ENCODE peak calls at places on chromosomes 3 and 15, in nine cellular contexts. Y, W, D, X, U, V, J, A and T are unnamed samples.

GRCh38 chr15:48984811-48985352 is 21.2 kb upstream of the SHC4 start:
- DNase-seq in A (no peak), U (no peak), Y (no peak), D (no peak), V (no peak), J (no peak), X (no peak), W (no peak), T (no peak)

GRCh38 chr15:85999658-86000057 is 80.0 kb upstream of the AGBL1 start:
- DNase-seq in V (no peak), D (no peak), U (no peak), A (no peak), W (no peak), Y (no peak), J (no peak), X (no peak), T (no peak)

GRCh38 chr15:38058596-38059075 is 124.2 kb downstream of the TMCO5A start:
- DNase-seq in J (no peak), X (no peak), D (no peak), W (no peak), A (no peak), Y (peak), V (peak), U (no peak), T (no peak)

GRCh38 chr15:55546718-55547117 is 38.7 kb upstream of the DNAAF4 start:
- DNase-seq in W (peak), U (no peak), Y (no peak), V (no peak), A (no peak), X (no peak), D (no peak), J (no peak), T (no peak)

GRCh38 chr3:119352863-119353527 is 58.8 kb downstream of the ARHGAP31 start:
- DNase-seq in V (no peak), A (no peak), D (no peak), X (peak), W (peak), U (no peak), Y (no peak), J (peak), T (no peak)

GRCh38 chr3:69032137-69032536 is 18.7 kb upstream of the EOGT start:
- DNase-seq in U (no peak), A (no peak), J (no peak), Y (no peak), X (no peak), D (no peak), W (peak), V (no peak), T (no peak)

GRCh38 chr3:153244961-153245360 is 82.9 kb downstream of the RAP2B start:
- DNase-seq in J (no peak), A (no peak), D (no peak), W (peak), X (no peak), V (no peak), U (no peak), Y (no peak), T (no peak)

GRCh38 chr3:170978335-170978745 is 48.2 kb downstream of the SLC2A2 start:
- DNase-seq in V (peak), W (no peak), Y (no peak), X (no peak), U (no peak), A (no peak), D (no peak), J (no peak), T (no peak)

GRCh38 chr15:28094732-28095521 is 4.2 kb downstream of the OCA2 start:
- DNase-seq in X (peak), U (peak), A (peak), J (no peak), Y (peak), W (no peak), V (no peak), D (no peak), T (peak)

GRCh38 chr15:90530250-90531051 is 728 bp downstream of the CRTC3 start:
- DNase-seq in D (peak), A (peak), V (no peak), U (peak), X (peak), W (peak), J (no peak), Y (peak), T (peak)

GRCh38 chr3:51982352-51982837 is 940 bp upstream of the ACY1 start:
- DNase-seq in X (peak), W (peak), J (no peak), A (peak), V (peak), U (peak), Y (peak), D (no peak), T (no peak)

GRCh38 chr3:152232679-152233078 is 36.0 kb upstream of the MBNL1 start:
- DNase-seq in Y (no peak), U (no peak), J (no peak), A (no peak), V (no peak), W (peak), D (no peak), X (no peak), T (no peak)

GRCh38 chr3:71110531-71111222 is 472.9 kb downstream of the FOXP1 start:
- DNase-seq in W (no peak), D (no peak), X (no peak), Y (no peak), V (no peak), J (no peak), U (no peak), A (no peak), T (no peak)

GRCh38 chr15:63938486-63939061 is 104.8 kb upstream of the HERC1 start:
- DNase-seq in U (no peak), J (no peak), D (no peak), W (no peak), A (no peak), Y (no peak), V (no peak), X (no peak), T (no peak)

GRCh38 chr15:100760357-100760903 is 119.2 kb upstream of the ALDH1A3 start:
- DNase-seq in D (no peak), A (no peak), U (no peak), J (no peak), X (no peak), W (peak), V (no peak), Y (no peak), T (no peak)

GRCh38 chr15:25693321-25694237 is 169.5 kb downstream of the ATP10A start:
- DNase-seq in W (no peak), J (no peak), V (no peak), A (no peak), U (no peak), Y (peak), X (peak), D (peak), T (no peak)

GRCh38 chr3:59254433-59254832 is 204.6 kb upstream of the CFAP20DC start:
- DNase-seq in A (no peak), V (no peak), Y (no peak), W (no peak), J (no peak), D (no peak), U (no peak), X (no peak), T (no peak)

GRCh38 chr3:14267976-14268375 is 89.4 kb downstream of the LSM3 start:
- DNase-seq in Y (no peak), J (no peak), U (no peak), V (no peak), W (peak), X (no peak), A (no peak), D (no peak), T (no peak)

GRCh38 chr3:153090973-153091372 is 71.1 kb upstream of the RAP2B start:
- DNase-seq in A (no peak), W (no peak), Y (peak), J (no peak), X (no peak), D (no peak), U (no peak), V (no peak), T (no peak)

GRCh38 chr15:68590721-68591389 is 12.1 kb downstream of the CORO2B start:
- DNase-seq in X (no peak), V (no peak), D (no peak), W (no peak), J (no peak), U (no peak), A (no peak), Y (no peak), T (no peak)

GRCh38 chr15:67937153-67937761 is 97.4 kb upstream of the RNU6-1 start:
- DNase-seq in Y (no peak), A (no peak), D (no peak), W (peak), J (no peak), V (no peak), X (no peak), U (no peak), T (no peak)

GRCh38 chr3:37701729-37702128 is 160.0 kb upstream of the CTDSPL start:
- DNase-seq in U (no peak), A (no peak), W (no peak), V (no peak), Y (no peak), J (no peak), X (no peak), D (no peak), T (no peak)

GRCh38 chr15:94346272-94346671 is 114.9 kb downstream of the MCTP2 start:
- DNase-seq in J (no peak), U (no peak), V (no peak), W (no peak), Y (no peak), D (no peak), X (no peak), A (no peak), T (no peak)

GRCh38 chr3:119898478-119899177 is 116.7 kb downstream of the NR1I2 start:
- DNase-seq in U (no peak), Y (no peak), J (no peak), D (no peak), X (no peak), W (peak), V (peak), A (no peak), T (no peak)

GRCh38 chr15:89785771-89786135 is 9.6 kb downstream of the MESP2 start:
- DNase-seq in W (no peak), U (no peak), X (no peak), A (no peak), Y (no peak), D (no peak), V (no peak), J (no peak), T (no peak)

GRCh38 chr3:139110072-139110830 is 65.6 kb upstream of the PRR23C start:
- DNase-seq in U (no peak), Y (no peak), D (peak), V (no peak), X (no peak), J (no peak), A (peak), W (no peak), T (no peak)

GRCh38 chr3:128226794-128227399 is 73.6 kb downstream of the EEFSEC start:
- DNase-seq in W (peak), X (peak), Y (peak), U (no peak), V (no peak), D (no peak), J (no peak), A (no peak), T (no peak)

GRCh38 chr3:111073186-111073585 is 1.6 kb downstream of the NECTIN3 start:
- DNase-seq in V (no peak), W (peak), Y (no peak), D (no peak), J (no peak), U (no peak), A (no peak), X (peak), T (no peak)

GRCh38 chr3:20096135-20096685 is 56.0 kb downstream of the KAT2B start:
- DNase-seq in X (no peak), Y (no peak), W (no peak), J (no peak), U (no peak), D (no peak), V (no peak), A (no peak), T (no peak)

GRCh38 chr3:45145223-45145622 is 955 bp downstream of the CDCP1 start:
- DNase-seq in X (no peak), U (no peak), D (no peak), Y (no peak), A (no peak), V (no peak), J (no peak), W (peak), T (no peak)
- H3K4me3 ChIP-seq in X (peak), U (peak), D (peak), Y (peak), A (peak), V (peak), J (peak), W (peak), T (peak)

DNA sequence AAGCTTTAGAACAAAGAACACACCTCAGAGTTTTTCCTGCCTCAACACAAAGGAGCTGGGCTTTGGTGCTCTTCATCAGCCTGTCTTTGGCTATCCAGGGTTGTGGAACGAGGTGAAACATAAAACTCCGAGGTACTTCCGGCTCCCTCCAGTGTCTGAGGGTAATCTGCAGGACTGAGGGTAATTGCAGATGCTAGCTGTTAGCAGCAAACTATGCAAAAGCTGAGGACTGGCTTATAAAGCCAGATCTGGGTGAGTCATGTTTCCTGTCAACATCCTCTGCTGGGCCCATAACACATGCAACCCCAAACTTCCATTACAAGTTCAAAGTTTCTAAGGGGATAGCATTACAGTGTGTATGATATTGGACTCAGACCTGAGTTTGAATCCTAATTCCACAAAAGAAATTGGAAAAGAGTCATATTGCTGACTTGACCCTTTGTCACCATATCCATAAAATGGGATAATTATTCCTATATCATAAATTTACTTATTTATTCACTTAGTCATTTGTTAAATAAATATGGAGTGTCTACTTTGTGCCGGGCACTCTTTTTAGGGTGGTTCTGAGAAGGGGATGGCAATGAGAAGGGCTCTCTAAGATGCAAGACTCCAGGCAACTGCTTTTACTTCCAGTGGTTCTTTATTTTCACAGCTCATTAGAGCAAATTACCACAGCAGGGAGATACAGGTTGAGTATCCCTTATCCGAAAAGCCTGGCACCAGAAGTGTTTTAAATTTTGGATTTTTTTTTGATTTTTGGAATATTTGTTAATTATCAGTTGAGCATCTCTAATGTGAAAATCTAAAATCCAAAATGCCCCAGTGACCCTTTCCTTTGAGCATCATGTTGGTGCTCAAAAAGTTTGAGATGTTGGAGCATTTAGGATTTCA is 9.5 kb upstream of the TRIM69 start:
- DNase-seq in A (peak), D (peak), W (peak), V (peak), U (peak), Y (no peak), X (peak), J (peak), T (no peak)
- H3K4me3 ChIP-seq in A (no peak), D (peak), W (no peak), V (no peak), U (no peak), Y (no peak), X (no peak), J (no peak), T (peak)

GRCh38 chr15:58227706-58228543 is 89.7 kb downstream of the AQP9 start:
- DNase-seq in W (peak), Y (peak), X (peak), U (peak), D (peak), A (peak), V (no peak), J (no peak), T (peak)

GRCh38 chr15:58233341-58233740 is 95.2 kb downstream of the AQP9 start:
- DNase-seq in W (no peak), Y (no peak), V (no peak), J (no peak), A (no peak), U (no peak), X (no peak), D (no peak), T (no peak)

GRCh38 chr15:58228708-58229107 is 90.5 kb downstream of the AQP9 start:
- DNase-seq in X (peak), J (peak), D (peak), A (no peak), V (peak), Y (peak), U (no peak), W (no peak), T (no peak)

GRCh38 chr15:58232273-58233065 is 94.3 kb downstream of the AQP9 start:
- DNase-seq in Y (no peak), U (no peak), J (no peak), D (no peak), W (peak), V (no peak), A (no peak), X (no peak), T (no peak)

DNA sequence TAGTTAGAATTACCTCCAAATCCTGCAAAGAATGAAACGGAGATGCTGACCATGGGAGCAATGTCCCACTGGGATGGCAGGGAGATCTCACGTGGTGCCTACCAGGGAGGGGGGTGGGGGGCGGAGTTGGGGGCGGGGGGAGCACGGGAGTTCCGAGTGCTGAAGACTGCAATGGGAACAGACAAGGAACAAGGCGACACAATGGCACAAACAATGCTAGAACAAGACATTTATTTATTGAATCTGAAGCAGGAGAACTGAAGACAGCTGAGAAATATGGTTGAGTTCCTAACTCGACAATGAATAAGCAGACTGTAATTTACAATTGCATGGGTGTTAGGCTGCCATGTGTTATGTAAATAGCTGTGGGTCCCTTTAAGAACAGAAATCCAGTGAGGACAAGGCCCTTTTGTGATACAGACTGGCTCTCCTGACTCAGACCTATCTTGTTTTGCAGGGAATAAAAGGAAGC is 91.2 kb downstream of the AQP9 start:
- DNase-seq in X (no peak), A (no peak), U (no peak), W (peak), D (no peak), Y (peak), V (no peak), J (no peak), T (no peak)
- H3K4me3 ChIP-seq in X (no peak), A (no peak), U (no peak), W (no peak), D (no peak), Y (peak), V (no peak), J (no peak), T (no peak)

GRCh38 chr3:113216393-113216792 is 5.0 kb downstream of the BOC start:
- DNase-seq in D (no peak), J (no peak), Y (no peak), A (no peak), V (no peak), W (no peak), X (no peak), U (no peak), T (no peak)
- H3K4me3 ChIP-seq in D (no peak), J (no peak), Y (no peak), A (no peak), V (no peak), W (no peak), X (no peak), U (no peak), T (no peak)

DNA sequence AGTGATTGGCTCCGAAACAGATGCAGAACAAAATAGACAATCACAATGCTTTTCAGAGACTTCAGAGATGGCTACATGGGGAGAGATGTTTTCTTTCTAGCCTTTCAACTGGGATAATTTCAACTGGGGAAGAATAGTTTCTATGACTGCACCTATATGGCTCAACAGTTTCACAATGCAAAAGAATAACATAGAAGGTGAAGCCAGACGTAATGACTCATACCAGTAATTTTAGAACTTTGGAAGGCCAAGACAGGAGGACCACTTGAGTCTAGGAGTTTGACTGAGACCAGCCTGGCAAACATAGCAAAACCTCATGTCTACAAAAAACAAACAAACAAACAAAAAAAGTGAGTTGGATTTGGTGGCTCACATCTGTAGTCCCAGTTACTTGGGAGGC is 180.2 kb upstream of the CHL1 start:
- DNase-seq in U (no peak), V (no peak), J (no peak), Y (no peak), A (no peak), X (no peak), D (no peak), W (peak), T (no peak)
- H3K4me3 ChIP-seq in U (no peak), V (no peak), J (no peak), Y (no peak), A (no peak), X (no peak), D (no peak), W (no peak), T (no peak)

GRCh38 chr15:57220220-57220619 is 156.1 kb upstream of the CGNL1 start:
- DNase-seq in U (no peak), W (no peak), A (no peak), X (peak), D (no peak), V (no peak), Y (no peak), J (peak), T (no peak)
- H3K4me3 ChIP-seq in U (no peak), W (no peak), A (no peak), X (peak), D (peak), V (no peak), Y (peak), J (peak), T (peak)